ENCODE peak calls at places on chromosomes 2 and 18, in ten cellular contexts. H, X, O, T, G, V, A, N, R and Y are unnamed samples.
A peak's percentile ranks its signal among the peaks of the same experiment; 100 is the strongest.

GRCh38 chr2:36511858-36512630 is 85.9 kb downstream of the FEZ2 start:
- DNase-seq in H (no peak), X (no peak), O (no peak), T (no peak), G (no peak), V (no peak), A (no peak), N (no peak), R (no peak), Y (no peak)

GRCh38 chr2:59080465-59081181 is 839.5 kb upstream of the FANCL start:
- DNase-seq in H (no peak), X (no peak), O (no peak), T (no peak), G (no peak), V (no peak), A (no peak), N (no peak), R (no peak), Y (no peak)

GRCh38 chr2:112644155-112644932 is 1.4 kb upstream of the SLC20A1 start:
- DNase-seq in H (no peak), X (no peak), O (no peak), T (no peak), G (no peak), V (no peak), A (no peak), N (no peak), R (no peak), Y (no peak)

GRCh38 chr2:105328281-105329196 is 996 bp downstream of the TGFBRAP1 start:
- DNase-seq in H (no peak), X (no peak), O (peak; percentile 26), T (peak; percentile 11), G (no peak), V (no peak), A (peak; percentile 68), N (no peak), R (no peak), Y (no peak)

GRCh38 chr18:35923939-35924338 is 48.5 kb upstream of the RMP24 start:
- DNase-seq in H (no peak), X (no peak), O (no peak), T (no peak), G (no peak), V (no peak), A (no peak), N (no peak), R (no peak), Y (no peak)

GRCh38 chr2:229132236-229132635 is 138.9 kb downstream of the PID1 start:
- DNase-seq in H (no peak), X (no peak), O (no peak), T (no peak), G (no peak), V (no peak), A (no peak), N (no peak), R (no peak), Y (no peak)

GRCh38 chr2:30541680-30542079 is 94.6 kb downstream of the LCLAT1 start:
- DNase-seq in H (no peak), X (no peak), O (no peak), T (no peak), G (no peak), V (no peak), A (no peak), N (no peak), R (no peak), Y (no peak)

GRCh38 chr2:237723613-237724012 is 75.0 kb upstream of the RBM44 start:
- DNase-seq in H (peak; percentile 70), X (no peak), O (peak; percentile 80), T (no peak), G (no peak), V (peak; percentile 39), A (peak; percentile 37), N (no peak), R (no peak), Y (no peak)

GRCh38 chr2:105824446-105824845 is 79.7 kb downstream of the NCK2 start:
- DNase-seq in H (no peak), X (no peak), O (no peak), T (no peak), G (no peak), V (no peak), A (no peak), N (no peak), R (no peak), Y (no peak)

GRCh38 chr2:199999166-199999565 is 43.8 kb downstream of the MAIP1 start:
- DNase-seq in H (no peak), X (no peak), O (no peak), T (no peak), G (no peak), V (no peak), A (no peak), N (no peak), R (no peak), Y (no peak)

GRCh38 chr2:36178384-36178783 is 177.2 kb upstream of the CRIM1 start:
- DNase-seq in H (no peak), X (no peak), O (no peak), T (no peak), G (no peak), V (no peak), A (no peak), N (no peak), R (no peak), Y (no peak)